ENCODE peak calls at places on chromosome X, in five cellular contexts. K, R, I, H and E are unnamed samples.

GRCh38 chrX:20211261-20211786 is 55.4 kb downstream of the RPS6KA3 start:
- DNase-seq in K (no peak), R (no peak), I (no peak), H (no peak), E (no peak)

GRCh38 chrX:102858826-102859627 is 78.0 kb upstream of the RAB40AL start:
- DNase-seq in K (no peak), R (no peak), I (no peak), H (no peak), E (no peak)

GRCh38 chrX:110004970-110005369 is 2.1 kb downstream of the TMEM164 start:
- DNase-seq in K (no peak), R (no peak), I (no peak), H (no peak), E (no peak)

GRCh38 chrX:19883878-19884277 is 3.5 kb downstream of the SH3KBP1 start:
- DNase-seq in K (no peak), R (no peak), I (peak), H (peak), E (no peak)

GRCh38 chrX:24146283-24146865 is 3.2 kb upstream of the ZFX start:
- DNase-seq in K (no peak), R (no peak), I (no peak), H (peak), E (no peak)

GRCh38 chrX:153644356-153645125 is 2.5 kb upstream of the DUSP9 start:
- DNase-seq in K (no peak), R (peak), I (no peak), H (peak), E (no peak)

GRCh38 chrX:131778269-131779218 is 234.7 kb downstream of the OR13H1 start:
- DNase-seq in K (peak), R (peak), I (peak), H (peak), E (no peak)

GRCh38 chrX:94914235-94914634 is 1240.2 kb downstream of the FAM133A start:
- DNase-seq in K (no peak), R (no peak), I (no peak), H (no peak), E (no peak)

GRCh38 chrX:129654652-129655546 is at the start of gene APLN:
- DNase-seq in K (peak), R (peak), I (no peak), H (no peak), E (no peak)

GRCh38 chrX:97309717-97310116 is 426.0 kb downstream of the RPA4 start:
- DNase-seq in K (no peak), R (no peak), I (no peak), H (no peak), E (no peak)

GRCh38 chrX:40468033-40468979 is 112.5 kb upstream of the ATP6AP2 start:
- DNase-seq in K (peak), R (peak), I (peak), H (peak), E (no peak)

GRCh38 chrX:13868481-13869040 is 51.7 kb upstream of the GPM6B start:
- DNase-seq in K (no peak), R (no peak), I (no peak), H (no peak), E (no peak)

GRCh38 chrX:13432376-13432775 is 112.5 kb upstream of the ATXN3L start:
- DNase-seq in K (no peak), R (peak), I (no peak), H (peak), E (no peak)

GRCh38 chrX:48521353-48522243 is at the start of gene EBP:
- DNase-seq in K (peak), R (peak), I (peak), H (peak), E (peak)

GRCh38 chrX:110002300-110003166 is at the start of gene TMEM164:
- DNase-seq in K (peak), R (peak), I (peak), H (peak), E (peak)

GRCh38 chrX:11998944-11999343 is 139.3 kb upstream of the FRMPD4 start:
- DNase-seq in K (no peak), R (no peak), I (no peak), H (peak), E (no peak)

GRCh38 chrX:27276751-27277150 is 186.4 kb downstream of the PPP4R3C start:
- DNase-seq in K (no peak), R (no peak), I (no peak), H (no peak), E (no peak)

GRCh38 chrX:78652971-78653822 is 5.9 kb downstream of the RTL3 start:
- DNase-seq in K (no peak), R (no peak), I (no peak), H (peak), E (no peak)

GRCh38 chrX:19579485-19579884 is 64.2 kb upstream of the MAP3K15 start:
- DNase-seq in K (no peak), R (no peak), I (no peak), H (no peak), E (no peak)

GRCh38 chrX:40314070-40314469 is 216.3 kb upstream of the BCOR start:
- DNase-seq in K (no peak), R (no peak), I (no peak), H (no peak), E (no peak)

GRCh38 chrX:56107320-56107719 is 124.8 kb upstream of the KLF8 start:
- DNase-seq in K (no peak), R (no peak), I (no peak), H (no peak), E (no peak)

GRCh38 chrX:14050704-14051103 is 21.0 kb upstream of the GEMIN8 start:
- DNase-seq in K (no peak), R (no peak), I (no peak), H (no peak), E (no peak)

GRCh38 chrX:47358387-47359065 is 11.9 kb upstream of the ZNF157 start:
- DNase-seq in K (no peak), R (no peak), I (no peak), H (no peak), E (no peak)

GRCh38 chrX:2578864-2579263 is 78.1 kb upstream of the DHRSX start:
- DNase-seq in K (no peak), R (no peak), I (no peak), H (no peak), E (no peak)

GRCh38 chrX:150966742-150967141 is 16.4 kb upstream of the HMGB3 start:
- DNase-seq in K (no peak), R (no peak), I (no peak), H (no peak), E (no peak)

GRCh38 chrX:153905481-153906095 is 1.1 kb downstream of the AVPR2 start:
- DNase-seq in K (no peak), R (no peak), I (no peak), H (no peak), E (no peak)

GRCh38 chrX:5829060-5829459 is 399.6 kb downstream of the NLGN4X start:
- DNase-seq in K (no peak), R (no peak), I (no peak), H (no peak), E (no peak)

GRCh38 chrX:9668537-9668936 is 97.1 kb downstream of the GPR143 start:
- DNase-seq in K (no peak), R (no peak), I (no peak), H (no peak), E (no peak)

GRCh38 chrX:128106630-128107029 is 54.4 kb upstream of the ACTRT1 start:
- DNase-seq in K (no peak), R (no peak), I (no peak), H (peak), E (no peak)

GRCh38 chrX:140918398-140919043 is 83.9 kb upstream of the SPANXB1 start:
- DNase-seq in K (peak), R (peak), I (peak), H (peak), E (no peak)

DNA sequence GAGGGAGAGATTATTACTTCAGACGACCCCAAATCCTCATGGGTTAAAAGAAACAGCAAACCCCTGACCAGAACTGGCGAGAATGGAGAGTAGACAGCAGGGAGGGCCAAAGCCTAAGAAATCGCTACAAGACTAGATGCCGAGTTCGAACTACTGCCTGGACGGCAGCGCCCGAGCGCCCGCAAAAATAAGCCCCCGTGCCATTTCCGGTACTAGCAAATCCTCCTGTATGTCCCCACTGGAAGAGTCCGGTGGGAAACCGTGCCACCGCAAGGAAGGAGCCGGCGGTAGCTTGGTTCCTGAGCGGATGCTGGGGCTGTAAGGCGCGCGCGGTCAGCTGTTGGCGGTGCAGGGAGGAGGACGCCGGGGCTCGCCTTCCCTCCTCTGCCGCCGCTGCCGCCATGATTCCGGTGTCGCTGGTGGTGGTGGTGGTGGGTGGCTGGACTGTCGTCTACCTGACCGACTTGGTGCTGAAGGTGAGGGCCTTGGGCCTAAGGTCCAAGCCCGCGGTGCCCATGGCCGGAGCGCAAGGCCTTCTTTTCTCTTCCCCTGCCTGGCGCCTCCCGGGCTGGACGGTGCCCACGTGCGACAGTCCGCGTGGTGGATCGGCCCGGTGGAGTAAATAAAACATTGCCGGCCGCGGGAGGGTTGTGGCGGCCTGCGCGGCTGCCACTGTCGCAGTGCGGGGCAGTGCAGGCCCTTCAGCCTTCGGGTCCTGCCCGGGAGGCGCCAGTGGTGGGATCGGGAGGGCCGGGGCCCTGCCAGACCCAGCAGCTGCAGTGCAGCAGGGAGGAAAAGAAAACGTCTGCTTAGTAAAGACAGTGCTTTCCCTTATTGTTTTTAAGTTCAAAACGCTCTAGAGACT is at the start of gene MBTPS2:
- DNase-seq in K (peak), R (peak), I (peak), H (peak), E (peak)
- TF ChIP-seq POLR2A in K (no peak), R (peak), I (peak), H (peak), E (no peak)

GRCh38 chrX:16797358-16797757 is 11.1 kb downstream of the TXLNG start:
- DNase-seq in K (no peak), R (no peak), I (no peak), H (no peak), E (no peak)
- TF ChIP-seq EP300 in K (no peak), R (no peak), I (no peak), H (no peak), E (no peak)

GRCh38 chrX:100373673-100374072 is 36.4 kb downstream of the PCDH19 start:
- DNase-seq in K (no peak), R (no peak), I (no peak), H (no peak), E (no peak)

GRCh38 chrX:100363926-100364325 is 46.1 kb downstream of the PCDH19 start:
- DNase-seq in K (no peak), R (no peak), I (no peak), H (no peak), E (no peak)

DNA sequence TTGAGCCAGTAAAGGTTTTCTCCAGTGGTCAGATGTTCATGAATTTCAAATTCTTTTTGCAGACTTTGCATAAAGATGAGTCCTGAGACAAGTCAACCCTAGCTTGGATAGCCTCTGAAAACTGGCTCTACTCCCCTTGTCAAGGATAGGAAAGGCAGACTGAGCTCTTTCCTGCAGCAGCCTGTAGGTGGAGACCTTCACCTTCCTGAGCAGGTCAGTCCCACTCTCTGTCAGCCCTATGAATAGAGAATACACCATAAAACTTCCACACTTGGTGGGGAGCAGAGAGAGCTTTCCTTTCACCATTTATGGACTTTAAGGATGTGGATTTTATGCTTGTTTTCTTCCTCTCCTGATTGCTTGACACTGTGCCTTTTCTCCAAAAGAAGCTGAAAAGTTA is 41.9 kb downstream of the PCDH19 start:
- DNase-seq in K (no peak), R (no peak), I (no peak), H (peak), E (no peak)
- TF ChIP-seq CTCF in K (no peak), R (no peak), I (no peak), H (peak), E (no peak)

DNA sequence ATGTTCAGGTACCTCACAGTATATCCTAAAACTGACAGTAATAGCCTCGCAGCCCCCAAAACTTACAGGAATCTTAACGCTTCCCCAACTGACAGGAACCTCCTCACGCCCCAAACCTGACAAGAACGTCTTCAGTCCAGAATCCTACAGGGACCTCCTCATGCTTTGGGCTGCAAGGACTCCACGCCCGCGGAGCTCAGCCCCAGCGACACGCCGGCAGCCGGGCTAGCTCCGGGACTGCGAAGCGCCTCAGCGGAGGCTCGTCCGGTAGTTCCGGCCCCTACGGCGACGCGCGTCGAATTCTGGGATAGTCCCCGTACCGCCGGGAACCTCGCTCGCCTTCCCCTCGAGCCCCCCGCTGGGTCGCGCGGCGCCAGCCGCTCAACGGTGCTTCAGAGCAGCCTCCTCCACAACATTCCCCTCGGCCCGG is 562 bp downstream of the PHF8 start:
- DNase-seq in K (peak), R (no peak), I (peak), H (no peak), E (no peak)
- TF ChIP-seq POLR2A in K (no peak), R (no peak), I (peak), H (peak), E (no peak)